ENCODE peak calls at places on chromosomes 16 and 17, in four cellular contexts. One of them, this sample, is unnamed.

GRCh38 chr17:5203178-5203907 is 11.7 kb upstream of the ZNF594 start:
- DNase-seq in psoas muscle: no peak
- DNase-seq in HepG2: no peak
- DNase-seq in CD8-positive, alpha-beta T cell: no peak
- DNase-seq in this sample: no peak

GRCh38 chr17:76173474-76173873 is 32.4 kb upstream of the FOXJ1 start:
- DNase-seq in psoas muscle: no peak
- DNase-seq in HepG2: no peak
- DNase-seq in CD8-positive, alpha-beta T cell: no peak
- DNase-seq in this sample: no peak

GRCh38 chr17:50853781-50854180 is 12.4 kb downstream of the TOB1 start:
- DNase-seq in psoas muscle: no peak
- DNase-seq in HepG2: no peak
- DNase-seq in CD8-positive, alpha-beta T cell: no peak
- DNase-seq in this sample: no peak

GRCh38 chr17:10870651-10871050 is 32.8 kb upstream of the PIRT start:
- DNase-seq in psoas muscle: no peak
- DNase-seq in HepG2: no peak
- DNase-seq in CD8-positive, alpha-beta T cell: no peak
- DNase-seq in this sample: no peak

GRCh38 chr17:34171245-34171818 is 83.8 kb upstream of the CCL2 start:
- DNase-seq in psoas muscle: peak; percentile 63
- DNase-seq in HepG2: peak; percentile 65
- DNase-seq in CD8-positive, alpha-beta T cell: peak; percentile 23
- DNase-seq in this sample: peak; percentile 8

GRCh38 chr17:30218689-30219266 is 16.7 kb downstream of the SLC6A4 start:
- DNase-seq in psoas muscle: no peak
- DNase-seq in HepG2: no peak
- DNase-seq in CD8-positive, alpha-beta T cell: no peak
- DNase-seq in this sample: no peak

GRCh38 chr17:61605692-61606091 is 14.7 kb upstream of the NACA2 start:
- DNase-seq in psoas muscle: no peak
- DNase-seq in HepG2: no peak
- DNase-seq in CD8-positive, alpha-beta T cell: no peak
- DNase-seq in this sample: no peak

GRCh38 chr16:2953706-2954105 is 10.4 kb upstream of the KREMEN2 start:
- DNase-seq in psoas muscle: peak; percentile 29
- DNase-seq in HepG2: no peak
- DNase-seq in CD8-positive, alpha-beta T cell: no peak
- DNase-seq in this sample: no peak

GRCh38 chr17:32609085-32609484 is 122.3 kb downstream of the CDK5R1 start:
- DNase-seq in psoas muscle: peak; percentile 75
- DNase-seq in HepG2: peak; percentile 6
- DNase-seq in CD8-positive, alpha-beta T cell: peak; percentile 69
- DNase-seq in this sample: peak; percentile 83

GRCh38 chr16:27518226-27518625 is 31.5 kb downstream of the GTF3C1 start:
- DNase-seq in psoas muscle: no peak
- DNase-seq in HepG2: no peak
- DNase-seq in CD8-positive, alpha-beta T cell: no peak
- DNase-seq in this sample: no peak

GRCh38 chr16:56609463-56609921 is 1.1 kb downstream of the MT2A start:
- DNase-seq in psoas muscle: peak; percentile 69
- DNase-seq in HepG2: peak; percentile 75
- DNase-seq in CD8-positive, alpha-beta T cell: peak; percentile 67
- DNase-seq in this sample: peak; percentile 62

GRCh38 chr16:82629441-82630027 is 2.8 kb downstream of the CDH13 start:
- DNase-seq in psoas muscle: no peak
- DNase-seq in HepG2: no peak
- DNase-seq in CD8-positive, alpha-beta T cell: no peak
- DNase-seq in this sample: no peak

GRCh38 chr17:48878920-48879898 is 13.4 kb upstream of the ATP5MC1 start:
- DNase-seq in psoas muscle: no peak
- DNase-seq in HepG2: peak; percentile 80
- DNase-seq in CD8-positive, alpha-beta T cell: peak; percentile 24
- DNase-seq in this sample: peak; percentile 59

GRCh38 chr17:52419256-52419655 is 260.7 kb upstream of the CA10 start:
- DNase-seq in psoas muscle: no peak
- DNase-seq in HepG2: peak; percentile 69
- DNase-seq in CD8-positive, alpha-beta T cell: no peak
- DNase-seq in this sample: no peak

GRCh38 chr16:55820615-55821014 is 12.3 kb downstream of the CES1 start:
- DNase-seq in psoas muscle: no peak
- DNase-seq in HepG2: no peak
- DNase-seq in CD8-positive, alpha-beta T cell: no peak
- DNase-seq in this sample: no peak

GRCh38 chr16:2005646-2006045 is 4.0 kb downstream of the ZNF598 start:
- DNase-seq in psoas muscle: peak; percentile 75
- DNase-seq in HepG2: no peak
- DNase-seq in CD8-positive, alpha-beta T cell: no peak
- DNase-seq in this sample: no peak

GRCh38 chr17:59327136-59327878 is 4.1 kb upstream of the YPEL2 start:
- DNase-seq in psoas muscle: no peak
- DNase-seq in HepG2: no peak
- DNase-seq in CD8-positive, alpha-beta T cell: no peak
- DNase-seq in this sample: no peak

GRCh38 chr17:78559749-78560368 is 17.3 kb downstream of the DNAH17 start:
- DNase-seq in psoas muscle: peak; percentile 15
- DNase-seq in HepG2: no peak
- DNase-seq in CD8-positive, alpha-beta T cell: no peak
- DNase-seq in this sample: no peak

GRCh38 chr17:3534881-3535252 is 22.7 kb downstream of the TRPV3 start:
- DNase-seq in psoas muscle: peak; percentile 79
- DNase-seq in HepG2: no peak
- DNase-seq in CD8-positive, alpha-beta T cell: no peak
- DNase-seq in this sample: no peak

GRCh38 chr16:86118467-86119307 is 219.7 kb downstream of the IRF8 start:
- DNase-seq in psoas muscle: no peak
- DNase-seq in HepG2: no peak
- DNase-seq in CD8-positive, alpha-beta T cell: no peak
- DNase-seq in this sample: no peak

GRCh38 chr16:89586853-89587252 is 11.3 kb downstream of the CPNE7 start:
- DNase-seq in psoas muscle: no peak
- DNase-seq in HepG2: no peak
- DNase-seq in CD8-positive, alpha-beta T cell: no peak
- DNase-seq in this sample: peak; percentile 43

GRCh38 chr17:48215583-48216139 is 108.1 kb downstream of the SNX11 start:
- DNase-seq in psoas muscle: no peak
- DNase-seq in HepG2: peak; percentile 8
- DNase-seq in CD8-positive, alpha-beta T cell: no peak
- DNase-seq in this sample: no peak

GRCh38 chr16:89273741-89274472 is 56.4 kb downstream of the ZNF778 start:
- DNase-seq in psoas muscle: no peak
- DNase-seq in HepG2: no peak
- DNase-seq in CD8-positive, alpha-beta T cell: no peak
- DNase-seq in this sample: no peak

GRCh38 chr17:3802461-3803307 is 1.7 kb upstream of the ITGAE start:
- DNase-seq in psoas muscle: no peak
- DNase-seq in HepG2: peak; percentile 100
- DNase-seq in CD8-positive, alpha-beta T cell: no peak
- DNase-seq in this sample: no peak

GRCh38 chr16:27690604-27691003 is 140.7 kb downstream of the KATNIP start:
- DNase-seq in psoas muscle: no peak
- DNase-seq in HepG2: peak; percentile 26
- DNase-seq in CD8-positive, alpha-beta T cell: no peak
- DNase-seq in this sample: no peak

GRCh38 chr17:5694507-5694906 is 110.2 kb upstream of the NLRP1 start:
- DNase-seq in psoas muscle: no peak
- DNase-seq in HepG2: no peak
- DNase-seq in CD8-positive, alpha-beta T cell: no peak
- DNase-seq in this sample: no peak

GRCh38 chr17:17161121-17161520 is 45.0 kb downstream of the PLD6 start:
- DNase-seq in psoas muscle: no peak
- DNase-seq in HepG2: no peak
- DNase-seq in CD8-positive, alpha-beta T cell: no peak
- DNase-seq in this sample: no peak

GRCh38 chr17:77386502-77387192 is 245.9 kb downstream of the SEC14L1 start:
- DNase-seq in psoas muscle: no peak
- DNase-seq in HepG2: no peak
- DNase-seq in CD8-positive, alpha-beta T cell: no peak
- DNase-seq in this sample: no peak

GRCh38 chr17:77388384-77389306 is 247.9 kb downstream of the SEC14L1 start:
- DNase-seq in psoas muscle: peak; percentile 77
- DNase-seq in HepG2: peak; percentile 68
- DNase-seq in CD8-positive, alpha-beta T cell: no peak
- DNase-seq in this sample: no peak

GRCh38 chr17:77385750-77386501 is 245.2 kb downstream of the SEC14L1 start:
- DNase-seq in psoas muscle: peak; percentile 73
- DNase-seq in HepG2: no peak
- DNase-seq in CD8-positive, alpha-beta T cell: no peak
- DNase-seq in this sample: no peak

GRCh38 chr17:77390870-77391269 is 250.1 kb downstream of the SEC14L1 start:
- DNase-seq in psoas muscle: no peak
- DNase-seq in HepG2: no peak
- DNase-seq in CD8-positive, alpha-beta T cell: no peak
- DNase-seq in this sample: no peak

GRCh38 chr17:77387891-77388290 is 247.1 kb downstream of the SEC14L1 start:
- DNase-seq in psoas muscle: no peak
- DNase-seq in HepG2: no peak
- DNase-seq in CD8-positive, alpha-beta T cell: no peak
- DNase-seq in this sample: no peak
- H3K4me1 ChIP-seq in psoas muscle: peaks cover 80% of the 10 kb centered on the region
- H3K4me1 ChIP-seq in HepG2: peaks cover 98% of the 10 kb centered on the region
- H3K4me1 ChIP-seq in CD8-positive, alpha-beta T cell: peaks cover 93% of the 10 kb centered on the region
- H3K4me1 ChIP-seq in this sample: peaks cover 93% of the 10 kb centered on the region

GRCh38 chr16:70750893-70751467 is 50.0 kb downstream of the VAC14 start:
- DNase-seq in psoas muscle: peak; percentile 96
- DNase-seq in HepG2: no peak
- DNase-seq in CD8-positive, alpha-beta T cell: no peak
- DNase-seq in this sample: no peak
- H3K4me3 ChIP-seq in psoas muscle: no peak overlapping the region
- H3K4me3 ChIP-seq in HepG2: no peak overlapping the region
- H3K4me3 ChIP-seq in CD8-positive, alpha-beta T cell: no peak overlapping the region
- H3K4me3 ChIP-seq in this sample: no peak overlapping the region

GRCh38 chr17:81196505-81197408 is 26.0 kb downstream of the CEP131 start:
- DNase-seq in psoas muscle: no peak
- DNase-seq in HepG2: no peak
- DNase-seq in CD8-positive, alpha-beta T cell: no peak
- DNase-seq in this sample: no peak
- H3K4me1 ChIP-seq in psoas muscle: no peaks in the 10 kb centered on the region
- H3K4me1 ChIP-seq in HepG2: no peaks in the 10 kb centered on the region
- H3K4me1 ChIP-seq in CD8-positive, alpha-beta T cell: no peaks in the 10 kb centered on the region
- H3K4me1 ChIP-seq in this sample: no peaks in the 10 kb centered on the region

DNA sequence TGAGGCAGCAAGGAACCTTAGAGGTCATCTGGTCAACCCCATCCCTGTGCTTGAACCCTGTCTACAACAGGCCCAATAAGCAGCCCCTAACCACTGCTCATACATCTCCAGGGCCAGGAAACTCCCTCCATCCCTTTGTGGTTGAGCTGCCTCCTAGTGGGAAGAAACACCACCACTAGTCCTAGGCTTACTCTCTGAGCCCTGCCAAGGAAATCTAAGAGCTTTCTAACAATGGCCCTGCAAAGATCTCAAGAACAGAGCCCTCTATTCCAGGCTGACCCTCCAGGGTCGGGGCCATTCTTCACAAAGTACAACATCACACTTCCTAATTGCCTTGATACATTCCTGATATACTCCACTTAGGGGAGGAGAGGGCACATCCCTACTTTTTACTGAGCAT is 5.8 kb downstream of the ACLY start:
- DNase-seq in psoas muscle: no peak
- DNase-seq in HepG2: no peak
- DNase-seq in CD8-positive, alpha-beta T cell: no peak
- DNase-seq in this sample: no peak
- H3K4me3 ChIP-seq in psoas muscle: no peak overlapping the region
- H3K4me3 ChIP-seq in HepG2: no peak overlapping the region
- H3K4me3 ChIP-seq in CD8-positive, alpha-beta T cell: no peak overlapping the region
- H3K4me3 ChIP-seq in this sample: no peak overlapping the region

DNA sequence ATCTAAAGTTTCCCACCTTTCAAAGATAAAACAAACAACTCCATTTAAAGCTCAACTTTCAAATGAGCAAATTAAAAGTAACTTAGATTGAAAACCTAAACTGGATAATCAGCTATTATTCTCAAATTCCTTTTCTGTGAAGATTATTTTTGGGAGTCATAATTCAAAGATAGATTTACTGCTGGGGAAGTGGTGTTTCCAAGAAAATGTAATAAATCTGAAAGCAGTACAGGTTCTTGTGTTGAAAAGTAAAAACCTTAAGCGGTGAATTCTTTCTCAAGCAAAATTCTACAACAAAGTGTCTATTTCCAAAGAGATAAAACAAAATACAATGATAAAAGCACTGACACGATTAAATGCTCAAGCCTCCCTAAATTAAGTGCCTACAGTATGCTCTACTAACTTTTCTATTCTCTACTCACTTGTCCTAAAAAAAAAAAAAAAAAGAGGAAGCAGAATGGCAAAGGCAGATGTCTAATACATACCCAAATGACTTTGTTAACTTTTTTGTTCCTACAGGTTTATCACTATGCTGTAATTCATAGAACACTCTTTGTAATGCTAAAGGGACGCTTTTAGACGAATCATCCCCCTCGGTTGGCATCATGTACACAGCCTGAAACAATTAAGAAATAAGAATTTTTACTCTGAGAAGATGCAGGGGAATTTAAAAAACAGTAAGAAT is 34.5 kb downstream of the LITAFD start:
- DNase-seq in psoas muscle: no peak
- DNase-seq in HepG2: no peak
- DNase-seq in CD8-positive, alpha-beta T cell: no peak
- DNase-seq in this sample: no peak
- H3K4me1 ChIP-seq in psoas muscle: no peaks in the 10 kb centered on the region
- H3K4me1 ChIP-seq in HepG2: no peaks in the 10 kb centered on the region
- H3K4me1 ChIP-seq in CD8-positive, alpha-beta T cell: peaks cover 8% of the 10 kb centered on the region
- H3K4me1 ChIP-seq in this sample: peaks cover 14% of the 10 kb centered on the region

DNA sequence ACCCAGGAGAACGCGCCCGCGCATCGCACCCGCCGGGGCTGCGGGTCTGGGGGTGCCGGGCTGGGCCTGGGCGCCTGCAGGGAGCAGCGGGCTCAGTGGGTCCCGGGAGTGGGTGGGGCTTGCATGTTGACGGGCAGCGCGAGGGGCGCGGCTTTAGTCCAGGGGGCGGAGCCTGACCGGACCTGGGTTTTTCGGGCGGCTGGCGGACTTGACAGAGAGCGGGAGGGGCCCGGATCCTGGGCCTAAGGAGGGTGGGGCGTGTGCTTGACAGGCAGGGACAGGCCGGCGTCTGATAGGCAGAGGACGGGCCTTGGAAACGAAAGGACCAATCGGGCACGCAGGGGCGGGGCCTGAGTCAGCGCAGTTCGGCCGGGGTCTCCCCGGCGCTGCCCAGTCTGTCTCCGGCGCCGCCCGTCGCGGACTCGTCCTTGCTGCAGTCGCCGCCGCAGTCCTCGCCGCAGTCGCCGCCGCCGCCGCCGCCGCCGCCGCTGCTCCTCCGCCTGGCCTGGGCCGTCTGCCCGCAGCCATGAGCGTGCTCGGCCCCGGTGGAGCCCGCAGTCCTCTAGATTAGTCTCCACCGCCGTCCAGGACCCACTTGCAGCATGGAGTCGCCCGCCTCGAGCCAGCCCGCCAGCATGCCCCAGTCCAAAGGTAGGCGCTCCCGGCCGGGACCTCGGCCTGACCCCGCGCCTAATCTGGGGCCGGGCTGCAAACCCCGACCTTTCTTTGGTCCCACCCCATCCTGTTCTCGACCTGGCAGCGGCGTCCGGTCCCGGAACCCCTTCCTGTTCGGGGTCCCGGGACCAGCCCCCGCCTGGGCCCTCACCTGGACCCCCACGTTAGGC is at the start of gene MAP2K3:
- DNase-seq in psoas muscle: peak; percentile 99
- DNase-seq in HepG2: peak; percentile 97
- DNase-seq in CD8-positive, alpha-beta T cell: peak; percentile 93
- DNase-seq in this sample: peak; percentile 98
- H3K4me3 ChIP-seq in psoas muscle: peak within 1 kb of the TSS; percentile 89
- H3K4me3 ChIP-seq in HepG2: peak within 1 kb of the TSS; percentile 95
- H3K4me3 ChIP-seq in CD8-positive, alpha-beta T cell: peak within 1 kb of the TSS; percentile 78
- H3K4me3 ChIP-seq in this sample: peak within 1 kb of the TSS; percentile 81

GRCh38 chr17:8020251-8020650 is 17.8 kb downstream of the GUCY2D start:
- DNase-seq in psoas muscle: no peak
- DNase-seq in HepG2: no peak
- DNase-seq in CD8-positive, alpha-beta T cell: no peak
- DNase-seq in this sample: no peak
- H3K4me1 ChIP-seq in psoas muscle: peaks cover 5% of the 10 kb centered on the region
- H3K4me1 ChIP-seq in HepG2: peaks cover 30% of the 10 kb centered on the region
- H3K4me1 ChIP-seq in CD8-positive, alpha-beta T cell: peaks cover 8% of the 10 kb centered on the region
- H3K4me1 ChIP-seq in this sample: no peaks in the 10 kb centered on the region